ENCODE peak calls at places on chromosomes 12 and 14, in ten cellular contexts. One of them, this sample, is unnamed.

GRCh38 chr12:95766356-95767019 is 24.1 kb downstream of the NTN4 start:
- DNase-seq in GM13976: no peak
- DNase-seq in lower leg skin: no peak
- DNase-seq in A549: no peak
- DNase-seq in A673: no peak
- DNase-seq in right lobe of liver: no peak
- DNase-seq in CD4-positive, alpha-beta T cell: no peak
- DNase-seq in endothelial cell: no peak
- DNase-seq in AG09319: no peak
- DNase-seq in OCI-LY7: no peak
- DNase-seq in this sample: no peak

GRCh38 chr12:50764861-50765324 is 992 bp downstream of the ATF1 start:
- DNase-seq in CD4-positive, alpha-beta T cell: no peak
- DNase-seq in right lobe of liver: no peak
- DNase-seq in lower leg skin: peak; percentile 23
- DNase-seq in A549: peak; percentile 58
- DNase-seq in endothelial cell: no peak
- DNase-seq in OCI-LY7: peak; percentile 70
- DNase-seq in AG09319: no peak
- DNase-seq in A673: peak; percentile 68
- DNase-seq in GM13976: no peak
- DNase-seq in this sample: peak; percentile 29

GRCh38 chr14:58607571-58608317 is 30.0 kb upstream of the DACT1 start:
- DNase-seq in A673: no peak
- DNase-seq in A549: no peak
- DNase-seq in GM13976: no peak
- DNase-seq in lower leg skin: no peak
- DNase-seq in OCI-LY7: no peak
- DNase-seq in AG09319: no peak
- DNase-seq in endothelial cell: no peak
- DNase-seq in CD4-positive, alpha-beta T cell: no peak
- DNase-seq in right lobe of liver: no peak
- DNase-seq in this sample: no peak

GRCh38 chr12:580813-581212 is 82.4 kb downstream of the NINJ2 start:
- DNase-seq in AG09319: no peak
- DNase-seq in OCI-LY7: no peak
- DNase-seq in endothelial cell: no peak
- DNase-seq in lower leg skin: no peak
- DNase-seq in CD4-positive, alpha-beta T cell: no peak
- DNase-seq in A673: no peak
- DNase-seq in right lobe of liver: no peak
- DNase-seq in GM13976: no peak
- DNase-seq in A549: no peak
- DNase-seq in this sample: no peak

GRCh38 chr14:104528496-104528895 is 51.1 kb upstream of the C14orf180 start:
- DNase-seq in AG09319: no peak
- DNase-seq in GM13976: no peak
- DNase-seq in lower leg skin: no peak
- DNase-seq in endothelial cell: no peak
- DNase-seq in A673: no peak
- DNase-seq in OCI-LY7: no peak
- DNase-seq in CD4-positive, alpha-beta T cell: no peak
- DNase-seq in A549: no peak
- DNase-seq in right lobe of liver: no peak
- DNase-seq in this sample: no peak

GRCh38 chr12:104957388-104958008 is 592 bp downstream of the SLC41A2 start:
- DNase-seq in lower leg skin: no peak
- DNase-seq in A673: no peak
- DNase-seq in right lobe of liver: peak; percentile 67
- DNase-seq in CD4-positive, alpha-beta T cell: peak; percentile 43
- DNase-seq in GM13976: no peak
- DNase-seq in AG09319: no peak
- DNase-seq in A549: peak; percentile 57
- DNase-seq in endothelial cell: no peak
- DNase-seq in OCI-LY7: no peak
- DNase-seq in this sample: no peak

GRCh38 chr14:23712287-23712686 is 76.1 kb downstream of the DHRS2 start:
- DNase-seq in endothelial cell: no peak
- DNase-seq in A549: no peak
- DNase-seq in GM13976: no peak
- DNase-seq in A673: no peak
- DNase-seq in CD4-positive, alpha-beta T cell: no peak
- DNase-seq in OCI-LY7: no peak
- DNase-seq in right lobe of liver: no peak
- DNase-seq in lower leg skin: no peak
- DNase-seq in AG09319: no peak
- DNase-seq in this sample: no peak

GRCh38 chr14:81388236-81388801 is 11.8 kb downstream of the STON2 start:
- DNase-seq in right lobe of liver: no peak
- DNase-seq in A549: no peak
- DNase-seq in AG09319: no peak
- DNase-seq in GM13976: no peak
- DNase-seq in endothelial cell: no peak
- DNase-seq in lower leg skin: no peak
- DNase-seq in CD4-positive, alpha-beta T cell: no peak
- DNase-seq in OCI-LY7: no peak
- DNase-seq in A673: no peak
- DNase-seq in this sample: no peak

GRCh38 chr12:85630851-85631250 is 205.4 kb downstream of the RASSF9 start:
- DNase-seq in CD4-positive, alpha-beta T cell: no peak
- DNase-seq in endothelial cell: no peak
- DNase-seq in OCI-LY7: no peak
- DNase-seq in A673: no peak
- DNase-seq in A549: no peak
- DNase-seq in GM13976: no peak
- DNase-seq in right lobe of liver: no peak
- DNase-seq in lower leg skin: no peak
- DNase-seq in AG09319: no peak
- DNase-seq in this sample: no peak

GRCh38 chr12:127987199-127987901 is 279.6 kb upstream of the TMEM132C start:
- DNase-seq in lower leg skin: no peak
- DNase-seq in CD4-positive, alpha-beta T cell: no peak
- DNase-seq in right lobe of liver: no peak
- DNase-seq in AG09319: no peak
- DNase-seq in OCI-LY7: no peak
- DNase-seq in GM13976: no peak
- DNase-seq in A549: no peak
- DNase-seq in A673: no peak
- DNase-seq in endothelial cell: no peak
- DNase-seq in this sample: no peak

DNA sequence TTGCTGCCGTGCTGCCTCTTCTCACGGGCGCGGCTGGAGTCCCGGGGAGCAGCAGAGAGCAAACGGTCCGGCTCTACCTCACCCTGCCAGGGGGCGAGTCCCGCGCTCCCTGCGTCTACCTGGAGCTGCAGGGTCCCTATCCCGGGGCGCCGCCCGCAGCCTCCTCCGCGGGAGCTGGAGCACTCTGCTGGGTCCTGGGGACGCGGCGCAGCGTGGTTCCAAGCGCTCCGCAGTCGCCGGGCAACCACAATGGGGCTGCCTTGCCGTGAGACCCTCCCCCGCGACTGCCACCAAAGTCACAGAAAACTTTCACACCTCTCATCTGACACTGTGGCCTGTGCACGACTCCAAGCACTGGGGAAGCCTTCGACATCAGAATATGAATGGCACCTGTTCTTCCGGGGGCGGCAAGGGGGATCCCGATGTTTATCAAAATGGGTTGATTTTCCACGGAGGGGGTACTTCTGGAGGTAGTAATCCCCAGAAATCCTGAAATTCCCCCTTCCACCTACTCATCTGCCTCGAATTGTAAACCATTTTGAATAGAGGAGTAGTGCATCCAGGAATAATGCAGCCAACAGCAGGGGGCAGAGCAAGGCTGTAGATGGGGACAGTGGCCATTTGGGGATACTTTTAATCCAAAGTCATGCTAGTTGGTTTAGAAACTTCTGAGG is at the start of gene C12orf42:
- DNase-seq in endothelial cell: peak; percentile 51
- DNase-seq in GM13976: peak; percentile 72
- DNase-seq in A549: peak; percentile 80
- DNase-seq in OCI-LY7: no peak
- DNase-seq in CD4-positive, alpha-beta T cell: peak; percentile 34
- DNase-seq in A673: peak; percentile 32
- DNase-seq in lower leg skin: no peak
- DNase-seq in AG09319: no peak
- DNase-seq in right lobe of liver: no peak
- DNase-seq in this sample: peak; percentile 58
- TF ChIP-seq CTCF in endothelial cell: peak; percentile 43
- TF ChIP-seq CTCF in GM13976: peak; percentile 80
- TF ChIP-seq CTCF in A549: peak; percentile 86
- TF ChIP-seq CTCF in OCI-LY7: peak; percentile 34
- TF ChIP-seq CTCF in CD4-positive, alpha-beta T cell: peak; percentile 38
- TF ChIP-seq CTCF in A673: peak; percentile 48
- TF ChIP-seq CTCF in lower leg skin: no peak
- TF ChIP-seq CTCF in AG09319: peak; percentile 29
- TF ChIP-seq CTCF in right lobe of liver: peak; percentile 32
- TF ChIP-seq CTCF in this sample: peak; percentile 75

DNA sequence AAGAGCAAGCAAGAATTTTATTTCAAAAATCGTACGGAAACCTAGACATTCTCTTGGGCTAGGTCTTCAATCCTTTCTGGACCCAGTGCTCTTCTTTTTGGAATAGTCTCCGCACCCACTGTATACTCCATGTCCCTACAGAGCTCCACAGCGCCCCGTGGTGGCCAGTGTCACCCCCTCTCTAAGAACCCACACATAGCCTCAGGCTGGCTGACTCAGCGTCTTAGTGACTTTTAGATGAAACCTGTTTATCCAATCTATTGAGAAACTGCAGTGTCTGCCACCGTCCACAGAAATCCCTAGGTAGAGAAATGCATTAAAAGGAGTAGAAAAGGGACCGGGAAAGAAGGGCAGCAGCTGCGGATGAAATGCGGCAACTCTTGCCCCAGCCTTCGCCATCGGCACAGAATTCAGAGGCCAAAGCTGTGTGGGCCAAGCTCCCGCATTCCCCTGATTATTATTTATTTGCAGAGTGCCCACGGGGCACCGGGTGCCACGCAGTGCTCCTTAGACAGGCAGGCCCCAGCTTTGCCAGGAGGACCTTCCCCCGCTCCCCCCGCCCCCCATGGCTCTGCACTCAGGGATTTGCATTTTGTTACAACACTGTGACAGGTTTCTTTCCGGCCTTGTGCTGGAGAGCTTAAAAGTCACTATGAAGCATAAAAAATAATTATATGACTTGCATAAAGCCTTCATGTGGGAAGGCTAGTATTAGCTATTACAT is 170.1 kb upstream of the FKBP4 start:
- DNase-seq in lower leg skin: no peak
- DNase-seq in AG09319: no peak
- DNase-seq in A673: peak; percentile 85
- DNase-seq in right lobe of liver: no peak
- DNase-seq in CD4-positive, alpha-beta T cell: no peak
- DNase-seq in GM13976: no peak
- DNase-seq in A549: no peak
- DNase-seq in endothelial cell: peak; percentile 73
- DNase-seq in OCI-LY7: peak; percentile 29
- DNase-seq in this sample: no peak
- TF ChIP-seq CTCF in lower leg skin: no peak
- TF ChIP-seq CTCF in AG09319: peak; percentile 49
- TF ChIP-seq CTCF in A673: peak; percentile 90
- TF ChIP-seq CTCF in right lobe of liver: no peak
- TF ChIP-seq CTCF in CD4-positive, alpha-beta T cell: no peak
- TF ChIP-seq CTCF in GM13976: no peak
- TF ChIP-seq CTCF in A549: no peak
- TF ChIP-seq CTCF in endothelial cell: peak; percentile 47
- TF ChIP-seq CTCF in OCI-LY7: peak; percentile 72
- TF ChIP-seq CTCF in this sample: no peak

DNA sequence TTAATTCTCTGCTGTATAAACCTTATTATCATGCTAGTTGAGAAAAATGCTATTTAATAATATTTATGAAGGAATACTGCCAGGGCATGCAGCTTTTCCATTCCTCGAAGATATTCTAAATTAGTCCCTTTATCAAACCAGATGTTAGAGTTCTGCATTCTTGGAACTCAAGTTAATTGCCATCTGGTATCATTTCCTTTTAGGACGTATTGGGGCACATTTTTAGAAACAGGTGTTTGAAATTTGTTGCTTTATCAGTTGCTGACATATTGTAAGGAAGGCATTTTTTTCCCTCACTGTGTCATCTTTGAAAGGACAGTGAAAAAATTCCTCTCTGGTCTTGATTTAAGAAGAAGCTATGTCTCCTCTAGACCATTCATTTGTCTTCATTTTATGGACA is 471.2 kb upstream of the PRICKLE1 start:
- DNase-seq in A549: no peak
- DNase-seq in OCI-LY7: no peak
- DNase-seq in A673: no peak
- DNase-seq in lower leg skin: no peak
- DNase-seq in endothelial cell: no peak
- DNase-seq in GM13976: no peak
- DNase-seq in right lobe of liver: no peak
- DNase-seq in AG09319: no peak
- DNase-seq in CD4-positive, alpha-beta T cell: no peak
- DNase-seq in this sample: no peak
- TF ChIP-seq CTCF in A549: no peak
- TF ChIP-seq CTCF in OCI-LY7: no peak
- TF ChIP-seq CTCF in A673: no peak
- TF ChIP-seq CTCF in lower leg skin: no peak
- TF ChIP-seq CTCF in endothelial cell: no peak
- TF ChIP-seq CTCF in GM13976: no peak
- TF ChIP-seq CTCF in right lobe of liver: no peak
- TF ChIP-seq CTCF in AG09319: no peak
- TF ChIP-seq CTCF in CD4-positive, alpha-beta T cell: no peak
- TF ChIP-seq CTCF in this sample: no peak

GRCh38 chr12:94595152-94595551 is 55.2 kb downstream of the TMCC3 start:
- DNase-seq in OCI-LY7: no peak
- DNase-seq in right lobe of liver: no peak
- DNase-seq in endothelial cell: no peak
- DNase-seq in A549: no peak
- DNase-seq in lower leg skin: no peak
- DNase-seq in GM13976: no peak
- DNase-seq in AG09319: no peak
- DNase-seq in CD4-positive, alpha-beta T cell: no peak
- DNase-seq in A673: no peak
- DNase-seq in this sample: no peak
- TF ChIP-seq CTCF in OCI-LY7: no peak
- TF ChIP-seq CTCF in right lobe of liver: no peak
- TF ChIP-seq CTCF in endothelial cell: no peak
- TF ChIP-seq CTCF in A549: no peak
- TF ChIP-seq CTCF in lower leg skin: no peak
- TF ChIP-seq CTCF in GM13976: no peak
- TF ChIP-seq CTCF in AG09319: no peak
- TF ChIP-seq CTCF in CD4-positive, alpha-beta T cell: no peak
- TF ChIP-seq CTCF in A673: no peak
- TF ChIP-seq CTCF in this sample: no peak

GRCh38 chr12:64801381-64801780 is 23.1 kb upstream of the TBC1D30 start:
- DNase-seq in endothelial cell: no peak
- DNase-seq in right lobe of liver: no peak
- DNase-seq in A549: peak; percentile 44
- DNase-seq in A673: peak; percentile 33
- DNase-seq in lower leg skin: no peak
- DNase-seq in AG09319: no peak
- DNase-seq in OCI-LY7: no peak
- DNase-seq in CD4-positive, alpha-beta T cell: no peak
- DNase-seq in GM13976: no peak
- DNase-seq in this sample: no peak
- TF ChIP-seq CTCF in endothelial cell: no peak
- TF ChIP-seq CTCF in right lobe of liver: no peak
- TF ChIP-seq CTCF in A549: peak; percentile 64
- TF ChIP-seq CTCF in A673: peak; percentile 53
- TF ChIP-seq CTCF in lower leg skin: no peak
- TF ChIP-seq CTCF in AG09319: peak; percentile 18
- TF ChIP-seq CTCF in OCI-LY7: peak; percentile 39
- TF ChIP-seq CTCF in CD4-positive, alpha-beta T cell: no peak
- TF ChIP-seq CTCF in GM13976: no peak
- TF ChIP-seq CTCF in this sample: peak; percentile 24